ENCODE peak calls at places on chromosome 16, in six cellular contexts. D is IMR-90, F is transverse colon, J is Panc1, Q is lung, P is adrenal gland. U is an unnamed sample.

GRCh38 chr16:67428146-67428731 is 2.7 kb upstream of the HSD11B2 start:
- DNase-seq in D (peak), P (peak), F (peak), J (peak), Q (peak), U (peak)

GRCh38 chr16:20327444-20328041 is at the start of gene GP2:
- DNase-seq in F (no peak), D (no peak), J (no peak), P (no peak), Q (no peak), U (no peak)

GRCh38 chr16:57307365-57307764 is 22.9 kb upstream of the PLLP start:
- DNase-seq in D (no peak), P (no peak), J (no peak), Q (no peak), F (no peak), U (no peak)

GRCh38 chr16:2715519-2715918 is 4.5 kb downstream of the PRSS27 start:
- DNase-seq in F (peak), J (no peak), D (peak), P (peak), Q (peak), U (peak)

GRCh38 chr16:77781091-77781490 is 7.3 kb upstream of the VAT1L start:
- DNase-seq in D (peak), Q (no peak), J (no peak), P (no peak), F (no peak), U (no peak)

GRCh38 chr16:9061358-9061813 is 30.1 kb upstream of the HAPSTR1 start:
- DNase-seq in D (peak), Q (no peak), J (no peak), P (no peak), F (peak), U (peak)

GRCh38 chr16:20897253-20897896 is 2.8 kb downstream of the DCUN1D3 start:
- DNase-seq in P (no peak), J (no peak), D (peak), F (no peak), Q (no peak), U (no peak)

GRCh38 chr16:35198223-35199199 is 1739.1 kb downstream of the TP53TG3F start:
- DNase-seq in P (no peak), Q (no peak), F (no peak), D (no peak), J (no peak), U (no peak)

GRCh38 chr16:4362476-4363250 is 9.0 kb upstream of the VASN start:
- DNase-seq in J (no peak), P (no peak), D (no peak), F (no peak), Q (no peak), U (no peak)

GRCh38 chr16:29117631-29118030 is 132.8 kb downstream of the LAT start:
- DNase-seq in J (no peak), F (no peak), Q (no peak), P (no peak), D (no peak), U (no peak)

GRCh38 chr16:10984509-10984908 is 40.1 kb downstream of the CLEC16A start:
- DNase-seq in F (no peak), P (no peak), D (peak), Q (no peak), J (no peak), U (no peak)

GRCh38 chr16:2711370-2712062 is 8.5 kb downstream of the PRSS27 start:
- DNase-seq in Q (no peak), D (no peak), J (no peak), P (no peak), F (no peak), U (no peak)

GRCh38 chr16:73483934-73484712 is 436.2 kb upstream of the ZFHX3 start:
- DNase-seq in Q (no peak), F (no peak), D (no peak), J (no peak), P (no peak), U (no peak)

GRCh38 chr16:4314532-4315184 is 1.2 kb upstream of the GLIS2 start:
- DNase-seq in J (no peak), F (no peak), D (peak), Q (no peak), P (no peak), U (no peak)

GRCh38 chr16:72990571-72990970 is 57.4 kb downstream of the ZFHX3 start:
- DNase-seq in D (no peak), J (no peak), P (no peak), F (no peak), Q (no peak), U (no peak)

GRCh38 chr16:18936727-18937340 is 10.6 kb upstream of the SMG1 start:
- DNase-seq in P (no peak), F (no peak), Q (no peak), D (no peak), J (no peak), U (no peak)

GRCh38 chr16:8182761-8183160 is 407.6 kb downstream of the TMEM114 start:
- DNase-seq in F (no peak), D (no peak), P (no peak), J (no peak), Q (no peak), U (no peak)

GRCh38 chr16:82761236-82761635 is 134.5 kb downstream of the CDH13 start:
- DNase-seq in P (peak), F (peak), J (no peak), Q (peak), D (peak), U (peak)

GRCh38 chr16:49502136-49502881 is 128.7 kb downstream of the C16orf78 start:
- DNase-seq in Q (no peak), D (no peak), J (no peak), P (no peak), F (no peak), U (no peak)

GRCh38 chr16:3825103-3825502 is 55.4 kb downstream of the CREBBP start:
- DNase-seq in D (peak), P (no peak), Q (no peak), F (no peak), J (no peak), U (no peak)

GRCh38 chr16:84881702-84882521 is 62.1 kb downstream of the CRISPLD2 start:
- DNase-seq in F (no peak), Q (no peak), P (no peak), D (peak), J (no peak), U (peak)

GRCh38 chr16:82175627-82176026 is 5.6 kb upstream of the MPHOSPH6 start:
- DNase-seq in J (no peak), Q (no peak), D (no peak), P (no peak), F (no peak), U (no peak)

GRCh38 chr16:84062734-84063640 is 20.4 kb upstream of the SLC38A8 start:
- DNase-seq in F (peak), P (peak), Q (peak), J (no peak), D (peak), U (peak)

GRCh38 chr16:64580558-64580957 is 541.3 kb downstream of the CDH11 start:
- DNase-seq in F (no peak), Q (no peak), J (no peak), P (no peak), D (no peak), U (no peak)

GRCh38 chr16:47719713-47720112 is 258.6 kb downstream of the PHKB start:
- DNase-seq in F (no peak), Q (no peak), D (no peak), P (no peak), J (no peak), U (no peak)

GRCh38 chr16:17359778-17360177 is 111.0 kb downstream of the XYLT1 start:
- DNase-seq in F (no peak), P (no peak), Q (no peak), D (peak), J (no peak), U (no peak)

GRCh38 chr16:8621572-8622314 is at the start of gene METTL22:
- DNase-seq in Q (peak), D (peak), P (peak), J (peak), F (peak), U (peak)

GRCh38 chr16:23469814-23470213 is 16.8 kb upstream of the COG7 start:
- DNase-seq in Q (peak), D (peak), F (no peak), P (no peak), J (no peak), U (no peak)

GRCh38 chr16:86285938-86286921 is 224.1 kb upstream of the FOXF1 start:
- DNase-seq in Q (no peak), P (no peak), D (peak), J (no peak), F (no peak), U (no peak)
- H3K4me3 ChIP-seq in Q (no peak), P (no peak), D (no peak), J (no peak), F (peak), U (no peak)

DNA sequence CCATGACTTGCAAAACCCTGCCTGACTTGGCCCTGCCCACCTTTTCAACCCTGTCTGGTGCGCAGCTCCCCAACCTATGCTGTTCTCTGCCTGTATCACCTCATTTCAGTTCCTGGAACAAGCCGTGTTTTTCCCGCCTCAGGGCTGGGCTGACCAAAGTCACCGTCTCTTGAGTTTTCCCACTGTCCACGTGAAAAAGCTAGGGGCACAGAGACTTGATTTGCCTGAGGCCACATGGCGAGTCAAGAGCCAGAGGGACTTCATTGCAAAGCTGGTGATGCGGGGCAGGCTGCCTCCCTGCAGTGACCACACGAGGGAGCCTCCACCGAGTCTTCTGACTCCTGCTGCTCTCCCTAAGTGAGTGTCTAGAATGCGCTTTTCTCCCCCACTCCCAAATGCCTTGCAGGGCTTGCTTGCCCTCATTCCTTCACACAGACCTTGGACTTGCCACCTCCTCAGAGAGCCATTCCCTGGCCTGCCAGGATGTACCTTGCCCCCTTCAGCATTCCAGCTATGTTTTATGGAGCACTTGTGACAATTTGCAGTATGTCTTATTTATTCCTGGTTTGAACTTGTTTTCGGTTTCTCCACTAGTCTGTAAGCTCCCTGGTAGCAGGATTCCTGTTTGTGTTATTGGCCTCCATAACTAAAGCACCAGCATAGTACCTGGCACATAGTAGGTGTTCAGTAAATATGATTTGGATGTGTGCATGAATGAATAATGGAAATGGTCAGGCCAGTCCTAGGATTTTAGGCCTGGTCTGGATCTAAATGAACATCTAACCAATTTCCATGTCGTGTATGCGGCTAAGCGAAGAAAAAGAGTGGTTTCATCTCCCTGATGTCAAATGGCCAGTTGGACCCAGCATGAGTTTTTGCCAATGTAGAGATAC is 252.3 kb downstream of the SNX29 start:
- DNase-seq in F (peak), P (peak), D (peak), Q (no peak), J (peak), U (peak)
- TF ChIP-seq CTCF in F (peak), P (peak), D (peak), Q (no peak), J (peak), U (peak)

DNA sequence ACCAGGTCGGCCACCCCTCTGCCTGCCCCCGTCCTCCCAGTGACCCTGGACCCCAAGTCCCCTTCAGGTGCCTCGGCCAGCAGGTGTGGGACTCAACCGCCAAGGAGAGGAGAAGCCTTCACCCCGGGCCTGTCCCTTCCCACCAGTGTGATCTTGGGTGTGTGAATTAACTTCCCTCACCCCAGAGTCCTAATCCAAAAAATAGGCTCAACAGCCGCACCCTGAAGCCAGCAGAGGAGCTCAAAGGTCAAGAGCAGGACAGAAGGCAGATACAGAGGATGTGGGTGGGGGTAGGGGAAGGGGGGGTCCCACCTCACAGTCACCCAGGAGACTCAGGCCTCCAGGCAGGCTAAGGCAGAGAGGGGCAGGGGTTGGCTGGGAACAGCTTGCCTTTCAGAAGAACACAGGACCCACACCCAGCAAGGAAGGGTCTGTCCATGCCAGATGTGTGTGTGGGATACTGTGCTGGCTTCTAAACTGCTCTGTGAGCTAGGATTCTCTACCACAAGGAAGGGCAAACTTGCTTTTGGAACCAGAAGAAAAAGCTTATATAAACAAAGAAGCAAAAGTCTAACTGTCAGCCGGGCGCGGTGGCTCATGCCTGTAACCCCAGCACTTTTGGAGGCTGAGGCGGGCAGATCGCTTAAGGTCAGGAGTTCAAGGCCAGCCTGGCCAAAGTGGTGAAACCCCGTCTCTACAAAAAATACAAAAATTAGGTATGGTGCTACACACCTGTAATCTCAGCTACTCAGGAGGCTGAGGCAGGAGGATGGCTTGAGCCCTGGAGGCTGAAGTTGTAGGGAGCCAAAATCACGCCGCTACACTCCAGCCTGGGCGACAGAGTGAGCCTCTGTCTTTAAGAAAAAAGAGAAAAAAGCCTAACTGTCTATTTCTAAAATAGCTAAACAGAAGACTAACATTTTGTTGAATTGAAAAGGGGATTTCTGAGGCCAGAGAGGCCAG is 4.6 kb downstream of the PIEZO1 start:
- DNase-seq in D (no peak), J (no peak), F (no peak), P (no peak), Q (no peak), U (no peak)
- H3K4me3 ChIP-seq in D (no peak), J (no peak), F (no peak), P (no peak), Q (no peak), U (no peak)

GRCh38 chr16:31715915-31716314 is 157.7 kb upstream of the ZNF267 start:
- DNase-seq in P (no peak), J (no peak), F (no peak), D (no peak), Q (peak), U (no peak)

GRCh38 chr16:31712064-31712540 is 161.5 kb upstream of the ZNF267 start:
- DNase-seq in P (no peak), D (no peak), Q (peak), J (no peak), F (no peak), U (no peak)

GRCh38 chr16:31714899-31715504 is 158.6 kb upstream of the ZNF267 start:
- DNase-seq in D (no peak), P (no peak), Q (no peak), F (no peak), J (no peak), U (no peak)

GRCh38 chr16:31713071-31713944 is 160.3 kb upstream of the ZNF267 start:
- DNase-seq in P (peak), J (peak), F (peak), D (peak), Q (peak), U (peak)

DNA sequence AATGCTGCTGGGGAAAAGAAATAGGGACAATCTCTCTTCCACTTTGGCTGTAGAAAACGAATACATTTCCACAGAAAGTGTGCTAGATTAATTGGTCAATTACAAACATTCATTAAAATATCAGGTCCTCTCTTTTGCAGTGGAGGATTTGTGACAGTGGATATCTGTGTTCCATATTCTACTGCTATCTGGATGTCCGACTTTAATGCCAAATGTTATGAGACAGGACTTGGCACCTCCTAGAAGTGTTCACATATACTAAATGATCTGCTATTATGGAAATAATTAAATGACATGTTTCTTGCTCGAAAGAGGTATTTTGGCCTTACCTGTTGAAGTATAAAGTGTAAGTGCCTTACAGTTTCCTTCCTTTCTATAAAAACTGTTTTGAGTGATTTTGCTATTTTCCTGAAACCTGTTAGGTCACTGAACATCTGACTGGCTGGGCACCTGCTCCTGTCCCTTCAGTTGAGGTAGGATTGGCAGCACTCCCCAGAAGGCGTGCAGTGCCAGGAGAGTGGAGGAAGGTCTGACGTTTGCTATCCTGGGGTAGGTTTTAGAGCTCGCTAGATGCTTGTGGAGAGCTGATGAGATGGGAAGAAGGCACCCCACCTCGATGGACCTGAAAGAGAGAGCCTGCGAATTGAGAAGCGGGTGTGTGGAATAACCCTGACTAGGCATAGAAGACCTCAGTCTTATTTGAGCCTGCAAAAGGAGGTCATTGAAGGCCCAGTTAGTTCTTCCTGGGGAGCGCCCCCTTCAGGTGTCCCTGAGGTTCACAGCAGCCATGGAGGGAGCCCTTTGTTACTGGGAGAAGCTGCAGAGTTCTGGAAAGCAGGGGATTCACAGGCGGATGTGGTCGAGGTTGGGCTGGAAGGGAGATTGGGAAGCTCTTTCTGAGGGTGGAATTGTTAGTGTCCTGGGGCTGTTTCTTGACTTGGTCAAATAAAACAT is 159.4 kb upstream of the ZNF267 start:
- DNase-seq in F (no peak), P (no peak), J (no peak), Q (no peak), D (no peak), U (no peak)
- TF ChIP-seq CTCF in F (no peak), P (no peak), J (peak), Q (no peak), D (peak), U (no peak)

GRCh38 chr16:75494184-75494583 is 1.1 kb downstream of the CHST6 start:
- DNase-seq in F (no peak), J (no peak), Q (no peak), P (no peak), D (no peak), U (no peak)
- H3K4me3 ChIP-seq in F (no peak), J (no peak), Q (no peak), P (peak), D (no peak), U (peak)

GRCh38 chr16:70331588-70332358 is 14.9 kb upstream of the DDX19A start:
- DNase-seq in F (no peak), J (no peak), Q (no peak), P (no peak), D (no peak), U (no peak)
- TF ChIP-seq CTCF in F (peak), J (peak), Q (no peak), P (peak), D (peak), U (peak)

DNA sequence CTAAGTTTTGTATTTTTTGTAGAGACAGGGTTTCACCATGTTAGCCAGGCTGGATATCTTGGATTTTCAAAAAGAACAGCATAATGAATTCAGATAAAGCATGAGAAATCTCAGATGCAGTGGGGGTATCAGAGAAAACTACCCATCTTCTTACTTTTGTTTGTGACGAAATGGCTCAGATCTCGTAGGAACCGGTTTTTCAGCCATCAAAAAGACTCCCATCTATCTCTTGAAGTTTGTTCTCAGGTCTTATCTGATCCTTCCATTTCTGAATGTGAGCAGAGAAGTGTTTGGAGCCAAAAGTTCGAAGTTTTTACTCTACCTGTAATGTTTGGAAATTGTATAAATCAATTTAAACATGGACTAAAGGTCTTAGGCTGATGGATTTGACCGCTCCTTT is 57.2 kb downstream of the LDHD start:
- DNase-seq in P (no peak), J (no peak), F (no peak), D (no peak), Q (no peak), U (no peak)
- H3K4me3 ChIP-seq in P (no peak), J (no peak), F (no peak), D (no peak), Q (no peak), U (no peak)